ENCODE peak calls at places on chromosomes 5 and 9, in seven cellular contexts. O is activated T-cell treated with anti-CD3 and anti-CD28 coated beads for 24 hours; S is GM13976; G is lower lobe of right lung; N is fibroblast of lung; C is stimulated activated CD8-positive, alpha-beta memory T cell treated with anti-CD3 and anti-CD28 coated beads, Interleukin-2, amount 100 ng/mL, for 1 hour; U is ELR. J is an unnamed sample.

GRCh38 chr5:61277190-61277589 is 54.9 kb upstream of the ZSWIM6 start:
- DNase-seq in U (peak; percentile 51), G (no peak), N (peak; percentile 61), O (no peak), C (no peak), S (peak; percentile 40), J (no peak)

GRCh38 chr5:36111238-36111637 is 40.4 kb downstream of the LMBRD2 start:
- DNase-seq in N (no peak), S (no peak), O (no peak), C (no peak), G (no peak), U (no peak), J (no peak)

GRCh38 chr5:14959443-14960119 is 88.0 kb upstream of the ANKH start:
- DNase-seq in U (no peak), G (no peak), O (no peak), N (no peak), S (no peak), C (no peak), J (no peak)

GRCh38 chr5:94779684-94780083 is 161.2 kb downstream of the SLF1 start:
- DNase-seq in C (no peak), O (no peak), U (no peak), S (no peak), N (no peak), G (no peak), J (no peak)

GRCh38 chr9:121992571-121993212 is 100.4 kb downstream of the TTLL11 start:
- DNase-seq in O (peak; percentile 26), N (peak; percentile 87), G (peak; percentile 62), S (peak; percentile 71), U (peak; percentile 85), C (peak; percentile 5), J (peak; percentile 76)

GRCh38 chr9:7209051-7209450 is 451.3 kb downstream of the KDM4C start:
- DNase-seq in S (no peak), C (no peak), G (no peak), U (no peak), O (no peak), N (no peak), J (no peak)

GRCh38 chr9:31027678-31028077 is 1356.8 kb upstream of the ACO1 start:
- DNase-seq in N (no peak), C (no peak), S (no peak), O (no peak), G (no peak), U (no peak), J (no peak)

GRCh38 chr5:17147225-17148120 is 70.0 kb upstream of the BASP1 start:
- DNase-seq in N (peak; percentile 56), C (no peak), G (no peak), O (no peak), U (no peak), S (no peak), J (no peak)

GRCh38 chr5:135232958-135233357 is 166.1 kb downstream of the MACROH2A1 start:
- DNase-seq in C (no peak), S (no peak), G (no peak), U (no peak), O (no peak), N (no peak), J (no peak)

GRCh38 chr9:68731857-68732256 is 26.8 kb downstream of the PIP5K1B start:
- DNase-seq in U (no peak), C (no peak), N (no peak), S (no peak), G (no peak), O (no peak), J (peak; percentile 80)

GRCh38 chr9:103377667-103378066 is 382.5 kb downstream of the CYLC2 start:
- DNase-seq in G (no peak), O (no peak), S (no peak), U (no peak), N (no peak), C (no peak), J (no peak)

GRCh38 chr9:22238809-22239684 is 207.6 kb upstream of the DMRTA1 start:
- DNase-seq in O (no peak), C (no peak), G (no peak), U (peak; percentile 81), N (peak; percentile 74), S (no peak), J (peak; percentile 50)

GRCh38 chr9:126723807-126724172 is 81.0 kb upstream of the ZBTB43 start:
- DNase-seq in S (no peak), O (no peak), N (no peak), U (peak; percentile 37), C (no peak), G (no peak), J (no peak)

GRCh38 chr9:111282940-111283339 is 47.1 kb downstream of the OR2K2 start:
- DNase-seq in O (no peak), N (peak; percentile 20), U (no peak), C (no peak), S (no peak), G (no peak), J (no peak)

GRCh38 chr9:36207016-36207415 is 16.3 kb downstream of the CLTA start:
- DNase-seq in G (no peak), S (no peak), U (peak; percentile 61), C (no peak), N (no peak), O (no peak), J (no peak)

GRCh38 chr9:21708225-21708624 is 94.2 kb upstream of the MTAP start:
- DNase-seq in N (peak; percentile 12), G (no peak), O (no peak), C (no peak), S (no peak), U (no peak), J (no peak)

GRCh38 chr5:20446121-20446520 is 458.1 kb upstream of the CDH18 start:
- DNase-seq in O (no peak), S (no peak), U (no peak), G (no peak), C (no peak), N (no peak), J (no peak)

GRCh38 chr5:6766558-6767191 is 53.4 kb downstream of the TENT4A start:
- DNase-seq in G (peak; percentile 94), C (peak; percentile 7), O (peak; percentile 26), U (peak; percentile 80), S (peak; percentile 36), N (peak; percentile 22), J (peak; percentile 95)

GRCh38 chr5:91419571-91420537 is 36.7 kb upstream of the ARRDC3 start:
- DNase-seq in U (peak; percentile 75), O (peak; percentile 63), S (peak; percentile 21), C (peak; percentile 53), G (peak; percentile 45), N (peak; percentile 80), J (peak; percentile 68)

GRCh38 chr5:138177936-138178515 is 404 bp downstream of the BRD8 start:
- DNase-seq in G (peak; percentile 61), N (peak; percentile 43), S (peak; percentile 60), U (peak; percentile 63), C (no peak), O (no peak), J (peak; percentile 48)

GRCh38 chr9:113307401-113307975 is 4.3 kb upstream of the RNF183 start:
- DNase-seq in S (no peak), U (no peak), G (no peak), C (no peak), N (no peak), O (no peak), J (no peak)

GRCh38 chr5:132979367-132979935 is 16.0 kb upstream of the AFF4 start:
- DNase-seq in O (no peak), S (no peak), G (no peak), C (no peak), U (peak; percentile 75), N (peak; percentile 65), J (no peak)

GRCh38 chr5:170053896-170054295 is 51.8 kb upstream of the FOXI1 start:
- DNase-seq in G (no peak), O (no peak), U (no peak), N (no peak), C (no peak), S (no peak), J (no peak)

GRCh38 chr5:153476767-153477166 is 13.7 kb upstream of the GRIA1 start:
- DNase-seq in O (no peak), C (no peak), N (peak; percentile 90), U (peak; percentile 87), G (no peak), S (no peak), J (no peak)

GRCh38 chr5:77305921-77306320 is 95.4 kb downstream of the PDE8B start:
- DNase-seq in U (no peak), C (no peak), O (no peak), S (no peak), N (peak; percentile 13), G (no peak), J (no peak)

GRCh38 chr5:20087299-20087698 is 99.3 kb upstream of the CDH18 start:
- DNase-seq in U (no peak), O (no peak), S (no peak), C (no peak), G (no peak), N (no peak), J (no peak)

GRCh38 chr9:123614503-123615258 is 258.7 kb downstream of the CRB2 start:
- DNase-seq in O (no peak), N (no peak), G (no peak), S (no peak), U (no peak), C (no peak), J (no peak)

GRCh38 chr5:36360311-36360710 is 58.6 kb upstream of the RANBP3L start:
- DNase-seq in O (no peak), U (no peak), S (no peak), N (no peak), C (no peak), G (no peak), J (no peak)

GRCh38 chr9:133733074-133733408 is 5.1 kb downstream of the SARDH start:
- DNase-seq in G (no peak), S (no peak), C (no peak), U (no peak), O (no peak), N (no peak), J (no peak)

GRCh38 chr5:111668713-111669112 is 88.3 kb downstream of the NREP start:
- DNase-seq in G (no peak), N (no peak), S (no peak), C (no peak), U (peak; percentile 62), O (no peak), J (no peak)

GRCh38 chr9:119273984-119274665 is 95.1 kb downstream of the BRINP1 start:
- DNase-seq in U (no peak), N (no peak), C (no peak), G (no peak), O (no peak), S (no peak), J (no peak)

GRCh38 chr5:134543820-134544692 is 18.6 kb downstream of the JADE2 start:
- DNase-seq in S (peak; percentile 82), N (no peak), U (no peak), C (no peak), G (peak; percentile 51), O (no peak), J (no peak)